ENCODE peak calls at places on chromosomes 5 and 9, in seven cellular contexts. Y, O, U, S, Z, A and B are unnamed samples.

GRCh38 chr9:131076347-131077195 is 19.8 kb upstream of the AIF1L start:
- DNase-seq in Y (no peak), O (no peak), U (no peak), S (no peak), Z (no peak), A (no peak), B (no peak)

GRCh38 chr5:77957-78804 is 13.8 kb upstream of the PLEKHG4B start:
- DNase-seq in Y (no peak), O (peak; percentile 38), U (peak; percentile 34), S (no peak), Z (no peak), A (peak; percentile 33), B (peak; percentile 72)

GRCh38 chr5:33892419-33893151 is 795 bp upstream of the ADAMTS12 start:
- DNase-seq in Y (peak; percentile 37), O (no peak), U (no peak), S (no peak), Z (no peak), A (no peak), B (peak; percentile 78)

GRCh38 chr9:93111371-93112115 is 15.5 kb downstream of the CARD19 start:
- DNase-seq in Y (no peak), O (peak; percentile 66), U (no peak), S (no peak), Z (no peak), A (peak; percentile 11), B (no peak)

GRCh38 chr9:116716441-116716840 is 29.3 kb downstream of the TRIM32 start:
- DNase-seq in Y (no peak), O (no peak), U (no peak), S (no peak), Z (no peak), A (no peak), B (no peak)

GRCh38 chr9:73680831-73681230 is 529.2 kb downstream of the ANXA1 start:
- DNase-seq in Y (no peak), O (no peak), U (no peak), S (no peak), Z (no peak), A (no peak), B (no peak)

GRCh38 chr5:172380992-172381643 is 73.2 kb downstream of the SH3PXD2B start:
- DNase-seq in Y (peak; percentile 87), O (no peak), U (no peak), S (no peak), Z (no peak), A (no peak), B (no peak)

GRCh38 chr9:129146441-129146933 is 31.6 kb downstream of the IER5L start:
- DNase-seq in Y (no peak), O (no peak), U (no peak), S (no peak), Z (no peak), A (no peak), B (peak; percentile 49)

GRCh38 chr5:77893225-77893860 is 117.2 kb upstream of the TBCA start:
- DNase-seq in Y (no peak), O (peak; percentile 22), U (peak; percentile 59), S (no peak), Z (no peak), A (no peak), B (no peak)

GRCh38 chr5:94690778-94691177 is 72.3 kb downstream of the SLF1 start:
- DNase-seq in Y (no peak), O (no peak), U (no peak), S (no peak), Z (no peak), A (no peak), B (peak; percentile 73)

GRCh38 chr9:94743035-94743954 is 16.8 kb downstream of the AOPEP start:
- DNase-seq in Y (peak; percentile 25), O (no peak), U (no peak), S (no peak), Z (no peak), A (no peak), B (no peak)

GRCh38 chr5:75142566-75143136 is 90.3 kb upstream of the GCNT4 start:
- DNase-seq in Y (no peak), O (no peak), U (no peak), S (no peak), Z (no peak), A (no peak), B (no peak)

GRCh38 chr5:150066901-150067396 is 19.4 kb downstream of the CSF1R start:
- DNase-seq in Y (no peak), O (peak; percentile 27), U (no peak), S (no peak), Z (no peak), A (no peak), B (no peak)

GRCh38 chr5:109708813-109709212 is 19.1 kb downstream of the MAN2A1 start:
- DNase-seq in Y (no peak), O (no peak), U (no peak), S (no peak), Z (no peak), A (no peak), B (no peak)

GRCh38 chr5:113405530-113405929 is 29.3 kb downstream of the TSSK1B start:
- DNase-seq in Y (no peak), O (no peak), U (no peak), S (no peak), Z (no peak), A (no peak), B (no peak)

GRCh38 chr9:120713257-120714087 is 798 bp downstream of the MEGF9 start:
- DNase-seq in Y (no peak), O (peak; percentile 26), U (no peak), S (no peak), Z (no peak), A (peak; percentile 57), B (peak; percentile 44)

GRCh38 chr5:160774646-160775313 is 77.2 kb downstream of the ATP10B start:
- DNase-seq in Y (no peak), O (no peak), U (no peak), S (no peak), Z (no peak), A (no peak), B (peak; percentile 62)

GRCh38 chr9:117278656-117279055 is 136.2 kb downstream of the ASTN2 start:
- DNase-seq in Y (no peak), O (no peak), U (no peak), S (no peak), Z (no peak), A (no peak), B (peak; percentile 56)

GRCh38 chr9:20512106-20512505 is 110.2 kb downstream of the MLLT3 start:
- DNase-seq in Y (no peak), O (no peak), U (no peak), S (no peak), Z (no peak), A (no peak), B (no peak)

GRCh38 chr9:4614627-4615026 is 47.5 kb upstream of the PLPP6 start:
- DNase-seq in Y (no peak), O (no peak), U (no peak), S (no peak), Z (no peak), A (no peak), B (no peak)

GRCh38 chr5:124631874-124632550 is 114.4 kb downstream of the ZNF608 start:
- DNase-seq in Y (no peak), O (no peak), U (no peak), S (no peak), Z (no peak), A (no peak), B (no peak)

GRCh38 chr5:152560508-152561137 is 155.5 kb upstream of the NMUR2 start:
- DNase-seq in Y (no peak), O (peak; percentile 38), U (no peak), S (peak; percentile 17), Z (no peak), A (peak; percentile 83), B (peak; percentile 69)

GRCh38 chr9:120868339-120868675 is 8.7 kb downstream of the PHF19 start:
- DNase-seq in Y (no peak), O (no peak), U (no peak), S (no peak), Z (no peak), A (no peak), B (no peak)

GRCh38 chr9:116873937-116874900 is 187.1 kb downstream of the TRIM32 start:
- DNase-seq in Y (no peak), O (no peak), U (no peak), S (no peak), Z (no peak), A (no peak), B (no peak)

GRCh38 chr5:141783599-141784296 is 94.5 kb downstream of the PCDH1 start:
- DNase-seq in Y (no peak), O (no peak), U (no peak), S (no peak), Z (no peak), A (peak; percentile 51), B (peak; percentile 67)

GRCh38 chr5:96901384-96901783 is 25.1 kb downstream of the ERAP2 start:
- DNase-seq in Y (no peak), O (no peak), U (no peak), S (no peak), Z (no peak), A (no peak), B (no peak)

GRCh38 chr9:18824095-18824666 is 208.8 kb downstream of the SAXO1 start:
- DNase-seq in Y (no peak), O (no peak), U (no peak), S (no peak), Z (no peak), A (no peak), B (no peak)

GRCh38 chr5:59923465-59923864 is 29.9 kb upstream of the PDE4D start:
- DNase-seq in Y (no peak), O (no peak), U (no peak), S (no peak), Z (no peak), A (no peak), B (no peak)

GRCh38 chr5:177996660-177997318 is 747 bp upstream of the PROP1 start:
- DNase-seq in Y (no peak), O (no peak), U (no peak), S (no peak), Z (no peak), A (no peak), B (no peak)

GRCh38 chr9:118028225-118028624 is 324.0 kb downstream of the TLR4 start:
- DNase-seq in Y (no peak), O (no peak), U (no peak), S (no peak), Z (no peak), A (no peak), B (no peak)

GRCh38 chr5:77644443-77645157 is 6.1 kb upstream of the OTP start:
- DNase-seq in Y (no peak), O (no peak), U (no peak), S (no peak), Z (no peak), A (peak; percentile 58), B (peak; percentile 69)

GRCh38 chr5:54113060-54113459 is 197.3 kb downstream of the ARL15 start:
- DNase-seq in Y (no peak), O (no peak), U (no peak), S (no peak), Z (no peak), A (no peak), B (no peak)